ENCODE peak calls at places on chromosomes 16 and 17, in six cellular contexts. Q is esophagus squamous epithelium; A is AG10803; N is CD4-positive, alpha-beta T cell; L is A549; M is osteocyte. P is an unnamed sample.

GRCh38 chr16:70430667-70431536 is 8.0 kb downstream of the ST3GAL2 start:
- DNase-seq in Q (no peak), A (no peak), N (peak), L (no peak), M (no peak), P (no peak)

GRCh38 chr17:58330997-58331814 is 2.6 kb upstream of the TSPOAP1 start:
- DNase-seq in Q (no peak), A (no peak), N (peak), L (no peak), M (no peak), P (no peak)

GRCh38 chr17:35866356-35866950 is 2.2 kb downstream of the HEATR9 start:
- DNase-seq in Q (no peak), A (peak), N (no peak), L (no peak), M (no peak), P (peak)

GRCh38 chr17:65503557-65503956 is 57.9 kb downstream of the AXIN2 start:
- DNase-seq in Q (no peak), A (no peak), N (no peak), L (no peak), M (no peak), P (no peak)

GRCh38 chr16:87210949-87211348 is 106.2 kb downstream of the C16orf95 start:
- DNase-seq in Q (no peak), A (peak), N (no peak), L (no peak), M (no peak), P (peak)

GRCh38 chr16:74320707-74321106 is 24.1 kb downstream of the PSMD7 start:
- DNase-seq in Q (no peak), A (no peak), N (no peak), L (no peak), M (no peak), P (no peak)

GRCh38 chr17:80030730-80031410 is 4.8 kb downstream of the TBC1D16 start:
- DNase-seq in Q (no peak), A (no peak), N (no peak), L (no peak), M (no peak), P (no peak)

GRCh38 chr16:79628501-79628975 is 28.0 kb upstream of the MAF start:
- DNase-seq in Q (no peak), A (no peak), N (no peak), L (no peak), M (peak), P (no peak)

GRCh38 chr17:14833201-14833773 is 431.8 kb downstream of the PMP22 start:
- DNase-seq in Q (no peak), A (peak), N (no peak), L (no peak), M (no peak), P (peak)

GRCh38 chr16:1723450-1724147 is 17.6 kb downstream of the MAPK8IP3 start:
- DNase-seq in Q (no peak), A (peak), N (no peak), L (peak), M (no peak), P (peak)

GRCh38 chr16:79537584-79537983 is 63.0 kb downstream of the MAF start:
- DNase-seq in Q (no peak), A (no peak), N (no peak), L (no peak), M (no peak), P (no peak)

GRCh38 chr17:79090503-79091372 is 16.1 kb downstream of the ENGASE start:
- DNase-seq in Q (no peak), A (no peak), N (no peak), L (no peak), M (no peak), P (peak)

GRCh38 chr17:43814714-43815113 is 18.2 kb downstream of the MPP3 start:
- DNase-seq in Q (no peak), A (peak), N (no peak), L (no peak), M (no peak), P (peak)

GRCh38 chr16:81601601-81602251 is 157.1 kb downstream of the CMIP start:
- DNase-seq in Q (no peak), A (no peak), N (no peak), L (no peak), M (no peak), P (peak)

GRCh38 chr17:9355841-9356240 is 219.8 kb downstream of the STX8 start:
- DNase-seq in Q (no peak), A (no peak), N (no peak), L (no peak), M (no peak), P (no peak)

GRCh38 chr17:81306898-81307510 is 11.9 kb upstream of the SLC38A10 start:
- DNase-seq in Q (no peak), A (no peak), N (no peak), L (peak), M (no peak), P (no peak)

GRCh38 chr17:3985800-3986199 is 21.6 kb upstream of the ATP2A3 start:
- DNase-seq in Q (no peak), A (no peak), N (no peak), L (no peak), M (no peak), P (no peak)

GRCh38 chr17:50354198-50354597 is 8.3 kb downstream of the XYLT2 start:
- DNase-seq in Q (no peak), A (no peak), N (no peak), L (no peak), M (no peak), P (no peak)

GRCh38 chr17:12664894-12665262 is 812 bp upstream of the MYOCD start:
- DNase-seq in Q (no peak), A (no peak), N (no peak), L (no peak), M (no peak), P (no peak)

GRCh38 chr17:62628845-62629555 is 1.5 kb downstream of the MRC2 start:
- DNase-seq in Q (no peak), A (peak), N (no peak), L (no peak), M (peak), P (peak)

GRCh38 chr16:24281466-24281865 is 25.3 kb downstream of the CACNG3 start:
- DNase-seq in Q (no peak), A (no peak), N (no peak), L (no peak), M (no peak), P (no peak)

GRCh38 chr16:72865835-72866234 is 182.1 kb downstream of the ZFHX3 start:
- DNase-seq in Q (no peak), A (no peak), N (no peak), L (no peak), M (no peak), P (no peak)

GRCh38 chr17:83200231-83200699 is 120.9 kb downstream of the METRNL start:
- DNase-seq in Q (no peak), A (peak), N (no peak), L (no peak), M (no peak), P (no peak)

GRCh38 chr17:62824290-62825135 is 16.4 kb upstream of the MARCHF10 start:
- DNase-seq in Q (no peak), A (peak), N (no peak), L (peak), M (peak), P (peak)

GRCh38 chr17:5283531-5284315 is 1.6 kb downstream of the RABEP1 start:
- DNase-seq in Q (no peak), A (no peak), N (no peak), L (no peak), M (no peak), P (peak)

GRCh38 chr17:32486701-32487459 is at the start of gene CDK5R1:
- DNase-seq in Q (no peak), A (peak), N (peak), L (peak), M (peak), P (peak)

GRCh38 chr17:29594441-29595090 is 1.6 kb downstream of the ANKRD13B start:
- DNase-seq in Q (no peak), A (no peak), N (no peak), L (no peak), M (no peak), P (no peak)

GRCh38 chr17:12731839-12732238 is 57.5 kb upstream of the ARHGAP44 start:
- DNase-seq in Q (no peak), A (no peak), N (no peak), L (no peak), M (no peak), P (no peak)

GRCh38 chr17:12078791-12079190 is 58.1 kb downstream of the MAP2K4 start:
- DNase-seq in Q (no peak), A (peak), N (no peak), L (no peak), M (no peak), P (peak)

GRCh38 chr16:12801511-12802042 is 2.1 kb downstream of the CPPED1 start:
- DNase-seq in Q (no peak), A (peak), N (no peak), L (no peak), M (no peak), P (peak)

GRCh38 chr16:69123894-69124293 is 8.5 kb downstream of the CHTF8 start:
- DNase-seq in Q (no peak), A (peak), N (peak), L (peak), M (no peak), P (peak)

GRCh38 chr16:11101695-11102522 is 154.1 kb downstream of the SOCS1 start:
- DNase-seq in Q (no peak), A (no peak), N (no peak), L (no peak), M (no peak), P (peak)
- TF ChIP-seq CTCF in Q (no peak), A (no peak), N (no peak), L (no peak), M (no peak), P (peak)

GRCh38 chr16:3174618-3175148 is 13.3 kb upstream of the OR1F1 start:
- DNase-seq in Q (no peak), A (no peak), N (no peak), L (no peak), M (no peak), P (no peak)
- TF ChIP-seq CTCF in Q (no peak), A (no peak), N (no peak), L (no peak), M (no peak), P (no peak)

GRCh38 chr16:30934827-30935557 is 11.6 kb downstream of the FBXL19 start:
- DNase-seq in Q (no peak), A (peak), N (no peak), L (peak), M (no peak), P (peak)
- TF ChIP-seq CTCF in Q (peak), A (peak), N (no peak), L (peak), M (peak), P (peak)

DNA sequence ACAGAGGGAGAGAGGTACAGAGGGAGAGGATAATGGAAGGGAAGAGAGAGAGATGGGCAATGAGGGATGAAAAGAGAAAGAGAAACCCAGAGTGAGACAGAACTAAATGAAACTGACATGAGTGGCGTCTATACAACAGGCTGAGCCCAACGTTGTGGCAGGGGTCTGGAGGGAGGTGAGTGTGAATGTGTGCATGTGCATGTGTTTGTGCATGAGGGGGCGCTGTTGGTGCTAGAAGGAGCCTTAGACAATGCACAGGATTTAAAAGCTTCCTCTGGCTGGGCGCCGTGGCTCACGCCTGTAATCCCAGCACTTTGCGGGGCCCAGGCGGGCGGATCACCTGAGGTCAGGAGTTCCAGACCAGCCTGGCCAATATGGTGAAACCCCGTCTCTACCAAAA is 454.8 kb upstream of the CDH11 start:
- DNase-seq in Q (no peak), A (no peak), N (no peak), L (no peak), M (no peak), P (no peak)
- TF ChIP-seq CTCF in Q (no peak), A (no peak), N (no peak), L (no peak), M (peak), P (no peak)

GRCh38 chr17:1906622-1907021 is 76.8 kb downstream of the RPA1 start:
- DNase-seq in Q (no peak), A (no peak), N (no peak), L (no peak), M (no peak), P (peak)
- TF ChIP-seq CTCF in Q (no peak), A (no peak), N (no peak), L (no peak), M (peak), P (no peak)

DNA sequence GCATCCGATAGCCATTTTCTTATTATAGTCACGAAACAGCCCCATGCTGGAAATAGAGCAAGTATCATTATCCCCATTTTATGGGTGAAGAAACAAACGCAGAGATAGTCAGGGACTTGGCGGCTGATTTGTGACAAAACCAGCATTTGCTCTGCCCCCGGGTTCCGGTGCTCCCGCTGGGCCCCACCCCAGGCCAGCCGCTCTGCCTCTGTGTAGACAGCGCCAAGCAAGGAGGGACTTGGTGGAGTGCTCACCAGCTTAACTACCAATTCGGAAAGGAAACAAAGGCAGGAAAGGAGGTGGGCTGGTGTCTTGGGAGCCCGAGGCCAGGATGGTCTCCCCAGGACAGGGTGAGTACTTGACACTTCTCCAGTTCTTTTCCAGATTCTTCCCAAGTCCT is 10.0 kb downstream of the SRL start:
- DNase-seq in Q (no peak), A (no peak), N (no peak), L (no peak), M (no peak), P (no peak)
- TF ChIP-seq CTCF in Q (no peak), A (no peak), N (no peak), L (no peak), M (no peak), P (no peak)